ENCODE peak calls at places on chromosome 19, in eight cellular contexts. One of them, this sample, is unnamed.

GRCh38 chr19:53538378-53539109 is 599 bp downstream of the ZNF331 start:
- DNase-seq in hippocampal formation: no peak
- DNase-seq in GM18507: no peak
- DNase-seq in stimulated activated naive CD8-positive, alpha-beta T cell treated with anti-CD3 and anti-CD28 coated beads, Interleukin-15, Interleukin-2, amounts not matched to agents 100 U/mL and 50 U/mL, for 24 hours: no peak
- DNase-seq in astrocyte of the spinal cord: no peak
- DNase-seq in NCI-H2081: no peak
- DNase-seq in stimulated activated CD8-positive, alpha-beta memory T cell treated with anti-CD3 and anti-CD28 coated beads, Interleukin-2, amount 100 ng/mL, for 1 hour: no peak
- DNase-seq in activated CD4-positive, alpha-beta T cell treated with anti-CD3 and anti-CD28 coated beads, Interleukin-2, amount 50 U/mL, for 1 hour: no peak
- DNase-seq in this sample: no peak

GRCh38 chr19:35860436-35860817 is 3.7 kb downstream of the KIRREL2 start:
- DNase-seq in hippocampal formation: no peak
- DNase-seq in GM18507: no peak
- DNase-seq in stimulated activated naive CD8-positive, alpha-beta T cell treated with anti-CD3 and anti-CD28 coated beads, Interleukin-15, Interleukin-2, amounts not matched to agents 100 U/mL and 50 U/mL, for 24 hours: no peak
- DNase-seq in astrocyte of the spinal cord: no peak
- DNase-seq in NCI-H2081: no peak
- DNase-seq in stimulated activated CD8-positive, alpha-beta memory T cell treated with anti-CD3 and anti-CD28 coated beads, Interleukin-2, amount 100 ng/mL, for 1 hour: no peak
- DNase-seq in activated CD4-positive, alpha-beta T cell treated with anti-CD3 and anti-CD28 coated beads, Interleukin-2, amount 50 U/mL, for 1 hour: no peak
- DNase-seq in this sample: no peak

GRCh38 chr19:1294688-1295087 is 9.0 kb downstream of the EFNA2 start:
- DNase-seq in hippocampal formation: no peak
- DNase-seq in GM18507: no peak
- DNase-seq in stimulated activated naive CD8-positive, alpha-beta T cell treated with anti-CD3 and anti-CD28 coated beads, Interleukin-15, Interleukin-2, amounts not matched to agents 100 U/mL and 50 U/mL, for 24 hours: no peak
- DNase-seq in astrocyte of the spinal cord: no peak
- DNase-seq in NCI-H2081: no peak
- DNase-seq in stimulated activated CD8-positive, alpha-beta memory T cell treated with anti-CD3 and anti-CD28 coated beads, Interleukin-2, amount 100 ng/mL, for 1 hour: no peak
- DNase-seq in activated CD4-positive, alpha-beta T cell treated with anti-CD3 and anti-CD28 coated beads, Interleukin-2, amount 50 U/mL, for 1 hour: no peak
- DNase-seq in this sample: no peak

GRCh38 chr19:11420429-11420893 is 1.3 kb upstream of the RGL3 start:
- DNase-seq in hippocampal formation: no peak
- DNase-seq in GM18507: no peak
- DNase-seq in stimulated activated naive CD8-positive, alpha-beta T cell treated with anti-CD3 and anti-CD28 coated beads, Interleukin-15, Interleukin-2, amounts not matched to agents 100 U/mL and 50 U/mL, for 24 hours: no peak
- DNase-seq in astrocyte of the spinal cord: no peak
- DNase-seq in NCI-H2081: no peak
- DNase-seq in stimulated activated CD8-positive, alpha-beta memory T cell treated with anti-CD3 and anti-CD28 coated beads, Interleukin-2, amount 100 ng/mL, for 1 hour: no peak
- DNase-seq in activated CD4-positive, alpha-beta T cell treated with anti-CD3 and anti-CD28 coated beads, Interleukin-2, amount 50 U/mL, for 1 hour: no peak
- DNase-seq in this sample: no peak

GRCh38 chr19:49746206-49746958 is 16.7 kb downstream of the TSKS start:
- DNase-seq in hippocampal formation: no peak
- DNase-seq in GM18507: no peak
- DNase-seq in stimulated activated naive CD8-positive, alpha-beta T cell treated with anti-CD3 and anti-CD28 coated beads, Interleukin-15, Interleukin-2, amounts not matched to agents 100 U/mL and 50 U/mL, for 24 hours: peak; percentile 69
- DNase-seq in astrocyte of the spinal cord: peak; percentile 75
- DNase-seq in NCI-H2081: no peak
- DNase-seq in stimulated activated CD8-positive, alpha-beta memory T cell treated with anti-CD3 and anti-CD28 coated beads, Interleukin-2, amount 100 ng/mL, for 1 hour: peak; percentile 10
- DNase-seq in activated CD4-positive, alpha-beta T cell treated with anti-CD3 and anti-CD28 coated beads, Interleukin-2, amount 50 U/mL, for 1 hour: peak; percentile 40
- DNase-seq in this sample: no peak

GRCh38 chr19:49017666-49018351 is 918 bp upstream of the LHB start:
- DNase-seq in hippocampal formation: no peak
- DNase-seq in GM18507: no peak
- DNase-seq in stimulated activated naive CD8-positive, alpha-beta T cell treated with anti-CD3 and anti-CD28 coated beads, Interleukin-15, Interleukin-2, amounts not matched to agents 100 U/mL and 50 U/mL, for 24 hours: peak; percentile 73
- DNase-seq in astrocyte of the spinal cord: peak; percentile 57
- DNase-seq in NCI-H2081: peak; percentile 45
- DNase-seq in stimulated activated CD8-positive, alpha-beta memory T cell treated with anti-CD3 and anti-CD28 coated beads, Interleukin-2, amount 100 ng/mL, for 1 hour: peak; percentile 51
- DNase-seq in activated CD4-positive, alpha-beta T cell treated with anti-CD3 and anti-CD28 coated beads, Interleukin-2, amount 50 U/mL, for 1 hour: peak; percentile 68
- DNase-seq in this sample: peak; percentile 36

GRCh38 chr19:3516675-3517207 is 10.6 kb downstream of the FZR1 start:
- DNase-seq in hippocampal formation: no peak
- DNase-seq in GM18507: no peak
- DNase-seq in stimulated activated naive CD8-positive, alpha-beta T cell treated with anti-CD3 and anti-CD28 coated beads, Interleukin-15, Interleukin-2, amounts not matched to agents 100 U/mL and 50 U/mL, for 24 hours: no peak
- DNase-seq in astrocyte of the spinal cord: no peak
- DNase-seq in NCI-H2081: peak; percentile 97
- DNase-seq in stimulated activated CD8-positive, alpha-beta memory T cell treated with anti-CD3 and anti-CD28 coated beads, Interleukin-2, amount 100 ng/mL, for 1 hour: no peak
- DNase-seq in activated CD4-positive, alpha-beta T cell treated with anti-CD3 and anti-CD28 coated beads, Interleukin-2, amount 50 U/mL, for 1 hour: peak; percentile 45
- DNase-seq in this sample: peak; percentile 33

GRCh38 chr19:40589723-40590429 is 11.3 kb upstream of the LTBP4 start:
- DNase-seq in hippocampal formation: no peak
- DNase-seq in GM18507: no peak
- DNase-seq in stimulated activated naive CD8-positive, alpha-beta T cell treated with anti-CD3 and anti-CD28 coated beads, Interleukin-15, Interleukin-2, amounts not matched to agents 100 U/mL and 50 U/mL, for 24 hours: no peak
- DNase-seq in astrocyte of the spinal cord: no peak
- DNase-seq in NCI-H2081: no peak
- DNase-seq in stimulated activated CD8-positive, alpha-beta memory T cell treated with anti-CD3 and anti-CD28 coated beads, Interleukin-2, amount 100 ng/mL, for 1 hour: no peak
- DNase-seq in activated CD4-positive, alpha-beta T cell treated with anti-CD3 and anti-CD28 coated beads, Interleukin-2, amount 50 U/mL, for 1 hour: no peak
- DNase-seq in this sample: no peak

GRCh38 chr19:48925240-48925843 is 8.2 kb upstream of the DHDH start:
- DNase-seq in hippocampal formation: no peak
- DNase-seq in GM18507: no peak
- DNase-seq in stimulated activated naive CD8-positive, alpha-beta T cell treated with anti-CD3 and anti-CD28 coated beads, Interleukin-15, Interleukin-2, amounts not matched to agents 100 U/mL and 50 U/mL, for 24 hours: no peak
- DNase-seq in astrocyte of the spinal cord: peak; percentile 24
- DNase-seq in NCI-H2081: no peak
- DNase-seq in stimulated activated CD8-positive, alpha-beta memory T cell treated with anti-CD3 and anti-CD28 coated beads, Interleukin-2, amount 100 ng/mL, for 1 hour: no peak
- DNase-seq in activated CD4-positive, alpha-beta T cell treated with anti-CD3 and anti-CD28 coated beads, Interleukin-2, amount 50 U/mL, for 1 hour: no peak
- DNase-seq in this sample: no peak

GRCh38 chr19:1040476-1041271 is 767 bp downstream of the ABCA7 start:
- DNase-seq in hippocampal formation: peak; percentile 52
- DNase-seq in GM18507: peak; percentile 94
- DNase-seq in stimulated activated naive CD8-positive, alpha-beta T cell treated with anti-CD3 and anti-CD28 coated beads, Interleukin-15, Interleukin-2, amounts not matched to agents 100 U/mL and 50 U/mL, for 24 hours: peak; percentile 91
- DNase-seq in astrocyte of the spinal cord: peak; percentile 95
- DNase-seq in NCI-H2081: peak; percentile 94
- DNase-seq in stimulated activated CD8-positive, alpha-beta memory T cell treated with anti-CD3 and anti-CD28 coated beads, Interleukin-2, amount 100 ng/mL, for 1 hour: peak; percentile 80
- DNase-seq in activated CD4-positive, alpha-beta T cell treated with anti-CD3 and anti-CD28 coated beads, Interleukin-2, amount 50 U/mL, for 1 hour: peak; percentile 87
- DNase-seq in this sample: peak; percentile 91

GRCh38 chr19:15251749-15252397 is 19.6 kb upstream of the EPHX3 start:
- DNase-seq in hippocampal formation: no peak
- DNase-seq in GM18507: no peak
- DNase-seq in stimulated activated naive CD8-positive, alpha-beta T cell treated with anti-CD3 and anti-CD28 coated beads, Interleukin-15, Interleukin-2, amounts not matched to agents 100 U/mL and 50 U/mL, for 24 hours: no peak
- DNase-seq in astrocyte of the spinal cord: peak; percentile 96
- DNase-seq in NCI-H2081: no peak
- DNase-seq in stimulated activated CD8-positive, alpha-beta memory T cell treated with anti-CD3 and anti-CD28 coated beads, Interleukin-2, amount 100 ng/mL, for 1 hour: no peak
- DNase-seq in activated CD4-positive, alpha-beta T cell treated with anti-CD3 and anti-CD28 coated beads, Interleukin-2, amount 50 U/mL, for 1 hour: no peak
- DNase-seq in this sample: no peak

GRCh38 chr19:10913716-10914340 is 14.6 kb downstream of the YIPF2 start:
- DNase-seq in hippocampal formation: no peak
- DNase-seq in GM18507: no peak
- DNase-seq in stimulated activated naive CD8-positive, alpha-beta T cell treated with anti-CD3 and anti-CD28 coated beads, Interleukin-15, Interleukin-2, amounts not matched to agents 100 U/mL and 50 U/mL, for 24 hours: no peak
- DNase-seq in astrocyte of the spinal cord: no peak
- DNase-seq in NCI-H2081: no peak
- DNase-seq in stimulated activated CD8-positive, alpha-beta memory T cell treated with anti-CD3 and anti-CD28 coated beads, Interleukin-2, amount 100 ng/mL, for 1 hour: no peak
- DNase-seq in activated CD4-positive, alpha-beta T cell treated with anti-CD3 and anti-CD28 coated beads, Interleukin-2, amount 50 U/mL, for 1 hour: no peak
- DNase-seq in this sample: no peak

GRCh38 chr19:58566989-58567388 is 6.1 kb downstream of the MZF1 start:
- DNase-seq in hippocampal formation: no peak
- DNase-seq in GM18507: no peak
- DNase-seq in stimulated activated naive CD8-positive, alpha-beta T cell treated with anti-CD3 and anti-CD28 coated beads, Interleukin-15, Interleukin-2, amounts not matched to agents 100 U/mL and 50 U/mL, for 24 hours: peak; percentile 1
- DNase-seq in astrocyte of the spinal cord: no peak
- DNase-seq in NCI-H2081: no peak
- DNase-seq in stimulated activated CD8-positive, alpha-beta memory T cell treated with anti-CD3 and anti-CD28 coated beads, Interleukin-2, amount 100 ng/mL, for 1 hour: no peak
- DNase-seq in activated CD4-positive, alpha-beta T cell treated with anti-CD3 and anti-CD28 coated beads, Interleukin-2, amount 50 U/mL, for 1 hour: no peak
- DNase-seq in this sample: no peak

GRCh38 chr19:44814132-44814470 is 5.2 kb downstream of the BCAM start:
- DNase-seq in hippocampal formation: no peak
- DNase-seq in GM18507: no peak
- DNase-seq in stimulated activated naive CD8-positive, alpha-beta T cell treated with anti-CD3 and anti-CD28 coated beads, Interleukin-15, Interleukin-2, amounts not matched to agents 100 U/mL and 50 U/mL, for 24 hours: no peak
- DNase-seq in astrocyte of the spinal cord: no peak
- DNase-seq in NCI-H2081: no peak
- DNase-seq in stimulated activated CD8-positive, alpha-beta memory T cell treated with anti-CD3 and anti-CD28 coated beads, Interleukin-2, amount 100 ng/mL, for 1 hour: no peak
- DNase-seq in activated CD4-positive, alpha-beta T cell treated with anti-CD3 and anti-CD28 coated beads, Interleukin-2, amount 50 U/mL, for 1 hour: no peak
- DNase-seq in this sample: no peak

GRCh38 chr19:5147971-5148793 is 179.3 kb downstream of the KDM4B start:
- DNase-seq in hippocampal formation: peak; percentile 45
- DNase-seq in GM18507: no peak
- DNase-seq in stimulated activated naive CD8-positive, alpha-beta T cell treated with anti-CD3 and anti-CD28 coated beads, Interleukin-15, Interleukin-2, amounts not matched to agents 100 U/mL and 50 U/mL, for 24 hours: no peak
- DNase-seq in astrocyte of the spinal cord: peak; percentile 56
- DNase-seq in NCI-H2081: no peak
- DNase-seq in stimulated activated CD8-positive, alpha-beta memory T cell treated with anti-CD3 and anti-CD28 coated beads, Interleukin-2, amount 100 ng/mL, for 1 hour: no peak
- DNase-seq in activated CD4-positive, alpha-beta T cell treated with anti-CD3 and anti-CD28 coated beads, Interleukin-2, amount 50 U/mL, for 1 hour: no peak
- DNase-seq in this sample: no peak

GRCh38 chr19:12202250-12202649 is 39.4 kb downstream of the ZNF136 start:
- DNase-seq in hippocampal formation: no peak
- DNase-seq in GM18507: no peak
- DNase-seq in stimulated activated naive CD8-positive, alpha-beta T cell treated with anti-CD3 and anti-CD28 coated beads, Interleukin-15, Interleukin-2, amounts not matched to agents 100 U/mL and 50 U/mL, for 24 hours: peak; percentile 60
- DNase-seq in astrocyte of the spinal cord: no peak
- DNase-seq in NCI-H2081: no peak
- DNase-seq in stimulated activated CD8-positive, alpha-beta memory T cell treated with anti-CD3 and anti-CD28 coated beads, Interleukin-2, amount 100 ng/mL, for 1 hour: peak; percentile 37
- DNase-seq in activated CD4-positive, alpha-beta T cell treated with anti-CD3 and anti-CD28 coated beads, Interleukin-2, amount 50 U/mL, for 1 hour: peak; percentile 64
- DNase-seq in this sample: no peak

GRCh38 chr19:998064-998463 is 2.2 kb upstream of the GRIN3B start:
- DNase-seq in hippocampal formation: no peak
- DNase-seq in GM18507: no peak
- DNase-seq in stimulated activated naive CD8-positive, alpha-beta T cell treated with anti-CD3 and anti-CD28 coated beads, Interleukin-15, Interleukin-2, amounts not matched to agents 100 U/mL and 50 U/mL, for 24 hours: no peak
- DNase-seq in astrocyte of the spinal cord: no peak
- DNase-seq in NCI-H2081: no peak
- DNase-seq in stimulated activated CD8-positive, alpha-beta memory T cell treated with anti-CD3 and anti-CD28 coated beads, Interleukin-2, amount 100 ng/mL, for 1 hour: no peak
- DNase-seq in activated CD4-positive, alpha-beta T cell treated with anti-CD3 and anti-CD28 coated beads, Interleukin-2, amount 50 U/mL, for 1 hour: no peak
- DNase-seq in this sample: no peak

GRCh38 chr19:47445937-47446402 is 25.7 kb downstream of the SLC8A2 start:
- DNase-seq in hippocampal formation: no peak
- DNase-seq in GM18507: no peak
- DNase-seq in stimulated activated naive CD8-positive, alpha-beta T cell treated with anti-CD3 and anti-CD28 coated beads, Interleukin-15, Interleukin-2, amounts not matched to agents 100 U/mL and 50 U/mL, for 24 hours: peak; percentile 47
- DNase-seq in astrocyte of the spinal cord: no peak
- DNase-seq in NCI-H2081: peak; percentile 74
- DNase-seq in stimulated activated CD8-positive, alpha-beta memory T cell treated with anti-CD3 and anti-CD28 coated beads, Interleukin-2, amount 100 ng/mL, for 1 hour: peak; percentile 81
- DNase-seq in activated CD4-positive, alpha-beta T cell treated with anti-CD3 and anti-CD28 coated beads, Interleukin-2, amount 50 U/mL, for 1 hour: peak; percentile 64
- DNase-seq in this sample: peak; percentile 26

GRCh38 chr19:940591-941291 is 14.9 kb downstream of the ARID3A start:
- DNase-seq in hippocampal formation: peak; percentile 51
- DNase-seq in GM18507: no peak
- DNase-seq in stimulated activated naive CD8-positive, alpha-beta T cell treated with anti-CD3 and anti-CD28 coated beads, Interleukin-15, Interleukin-2, amounts not matched to agents 100 U/mL and 50 U/mL, for 24 hours: peak; percentile 70
- DNase-seq in astrocyte of the spinal cord: peak; percentile 60
- DNase-seq in NCI-H2081: peak; percentile 87
- DNase-seq in stimulated activated CD8-positive, alpha-beta memory T cell treated with anti-CD3 and anti-CD28 coated beads, Interleukin-2, amount 100 ng/mL, for 1 hour: peak; percentile 49
- DNase-seq in activated CD4-positive, alpha-beta T cell treated with anti-CD3 and anti-CD28 coated beads, Interleukin-2, amount 50 U/mL, for 1 hour: peak; percentile 68
- DNase-seq in this sample: peak; percentile 96

GRCh38 chr19:5594521-5594950 is 26.8 kb upstream of the TINCR start:
- DNase-seq in hippocampal formation: no peak
- DNase-seq in GM18507: no peak
- DNase-seq in stimulated activated naive CD8-positive, alpha-beta T cell treated with anti-CD3 and anti-CD28 coated beads, Interleukin-15, Interleukin-2, amounts not matched to agents 100 U/mL and 50 U/mL, for 24 hours: no peak
- DNase-seq in astrocyte of the spinal cord: no peak
- DNase-seq in NCI-H2081: no peak
- DNase-seq in stimulated activated CD8-positive, alpha-beta memory T cell treated with anti-CD3 and anti-CD28 coated beads, Interleukin-2, amount 100 ng/mL, for 1 hour: no peak
- DNase-seq in activated CD4-positive, alpha-beta T cell treated with anti-CD3 and anti-CD28 coated beads, Interleukin-2, amount 50 U/mL, for 1 hour: no peak
- DNase-seq in this sample: no peak

GRCh38 chr19:39407394-39407643 is 672 bp downstream of the ZFP36 start:
- DNase-seq in hippocampal formation: no peak
- DNase-seq in GM18507: no peak
- DNase-seq in stimulated activated naive CD8-positive, alpha-beta T cell treated with anti-CD3 and anti-CD28 coated beads, Interleukin-15, Interleukin-2, amounts not matched to agents 100 U/mL and 50 U/mL, for 24 hours: no peak
- DNase-seq in astrocyte of the spinal cord: no peak
- DNase-seq in NCI-H2081: no peak
- DNase-seq in stimulated activated CD8-positive, alpha-beta memory T cell treated with anti-CD3 and anti-CD28 coated beads, Interleukin-2, amount 100 ng/mL, for 1 hour: no peak
- DNase-seq in activated CD4-positive, alpha-beta T cell treated with anti-CD3 and anti-CD28 coated beads, Interleukin-2, amount 50 U/mL, for 1 hour: no peak
- DNase-seq in this sample: no peak

GRCh38 chr19:10260141-10260584 is 8.1 kb downstream of the MRPL4 start:
- DNase-seq in hippocampal formation: no peak
- DNase-seq in GM18507: no peak
- DNase-seq in stimulated activated naive CD8-positive, alpha-beta T cell treated with anti-CD3 and anti-CD28 coated beads, Interleukin-15, Interleukin-2, amounts not matched to agents 100 U/mL and 50 U/mL, for 24 hours: peak; percentile 70
- DNase-seq in astrocyte of the spinal cord: no peak
- DNase-seq in NCI-H2081: no peak
- DNase-seq in stimulated activated CD8-positive, alpha-beta memory T cell treated with anti-CD3 and anti-CD28 coated beads, Interleukin-2, amount 100 ng/mL, for 1 hour: no peak
- DNase-seq in activated CD4-positive, alpha-beta T cell treated with anti-CD3 and anti-CD28 coated beads, Interleukin-2, amount 50 U/mL, for 1 hour: no peak
- DNase-seq in this sample: no peak

GRCh38 chr19:3818479-3818878 is 32.3 kb upstream of the MATK start:
- DNase-seq in hippocampal formation: no peak
- DNase-seq in GM18507: no peak
- DNase-seq in stimulated activated naive CD8-positive, alpha-beta T cell treated with anti-CD3 and anti-CD28 coated beads, Interleukin-15, Interleukin-2, amounts not matched to agents 100 U/mL and 50 U/mL, for 24 hours: peak; percentile 44
- DNase-seq in astrocyte of the spinal cord: peak; percentile 6
- DNase-seq in NCI-H2081: no peak
- DNase-seq in stimulated activated CD8-positive, alpha-beta memory T cell treated with anti-CD3 and anti-CD28 coated beads, Interleukin-2, amount 100 ng/mL, for 1 hour: no peak
- DNase-seq in activated CD4-positive, alpha-beta T cell treated with anti-CD3 and anti-CD28 coated beads, Interleukin-2, amount 50 U/mL, for 1 hour: no peak
- DNase-seq in this sample: no peak

GRCh38 chr19:55092423-55093318 is 17.0 kb downstream of the EPS8L1 start:
- DNase-seq in hippocampal formation: no peak
- DNase-seq in GM18507: no peak
- DNase-seq in stimulated activated naive CD8-positive, alpha-beta T cell treated with anti-CD3 and anti-CD28 coated beads, Interleukin-15, Interleukin-2, amounts not matched to agents 100 U/mL and 50 U/mL, for 24 hours: no peak
- DNase-seq in astrocyte of the spinal cord: no peak
- DNase-seq in NCI-H2081: no peak
- DNase-seq in stimulated activated CD8-positive, alpha-beta memory T cell treated with anti-CD3 and anti-CD28 coated beads, Interleukin-2, amount 100 ng/mL, for 1 hour: no peak
- DNase-seq in activated CD4-positive, alpha-beta T cell treated with anti-CD3 and anti-CD28 coated beads, Interleukin-2, amount 50 U/mL, for 1 hour: no peak
- DNase-seq in this sample: no peak